ENCODE peak calls at places on chromosomes 12 and 14, in six cellular contexts. H, L, F, X, E and U are unnamed samples.

GRCh38 chr12:97616936-97617335 is 154.3 kb downstream of the RMST start:
- DNase-seq in H (no peak), L (no peak), F (no peak), X (no peak), E (no peak), U (no peak)

GRCh38 chr12:91140660-91141045 is 29.4 kb upstream of the LUM start:
- DNase-seq in H (no peak), L (no peak), F (peak; percentile 44), X (no peak), E (peak; percentile 21), U (no peak)

GRCh38 chr12:75656650-75657049 is 145.2 kb upstream of the KRR1 start:
- DNase-seq in H (no peak), L (no peak), F (no peak), X (no peak), E (no peak), U (peak; percentile 39)

GRCh38 chr14:73759714-73760597 is 45.8 kb upstream of the PNMA1 start:
- DNase-seq in H (peak; percentile 95), L (peak; percentile 99), F (peak; percentile 94), X (peak; percentile 79), E (peak; percentile 97), U (peak; percentile 84)

GRCh38 chr14:58151264-58151700 is 731 bp downstream of the ARMH4 start:
- DNase-seq in H (peak; percentile 21), L (no peak), F (no peak), X (no peak), E (no peak), U (no peak)

GRCh38 chr12:47710283-47710682 is 4.5 kb upstream of the RPAP3 start:
- DNase-seq in H (no peak), L (no peak), F (no peak), X (no peak), E (no peak), U (no peak)

GRCh38 chr14:93105362-93105761 is 10.4 kb downstream of the ITPK1 start:
- DNase-seq in H (no peak), L (peak; percentile 88), F (no peak), X (no peak), E (peak; percentile 67), U (no peak)

GRCh38 chr14:33950320-33951182 is at the start of gene EGLN3:
- DNase-seq in H (peak; percentile 81), L (no peak), F (peak; percentile 68), X (peak; percentile 63), E (peak; percentile 94), U (peak; percentile 93)

GRCh38 chr12:102249073-102249854 is 51.6 kb upstream of the PMCH start:
- DNase-seq in H (no peak), L (no peak), F (no peak), X (no peak), E (no peak), U (no peak)

GRCh38 chr12:70278945-70279344 is 35.7 kb downstream of the CNOT2 start:
- DNase-seq in H (no peak), L (no peak), F (no peak), X (no peak), E (no peak), U (no peak)

GRCh38 chr14:30600907-30601578 is 21.1 kb upstream of the SCFD1 start:
- DNase-seq in H (no peak), L (no peak), F (no peak), X (no peak), E (no peak), U (no peak)

GRCh38 chr14:89933002-89933401 is 21.5 kb downstream of the EFCAB11 start:
- DNase-seq in H (no peak), L (no peak), F (no peak), X (no peak), E (no peak), U (no peak)

GRCh38 chr14:63647696-63648410 is 6.2 kb upstream of the WDR89 start:
- DNase-seq in H (no peak), L (no peak), F (no peak), X (no peak), E (no peak), U (no peak)

GRCh38 chr12:66740257-66740656 is 61.4 kb upstream of the GRIP1 start:
- DNase-seq in H (no peak), L (no peak), F (no peak), X (no peak), E (no peak), U (no peak)

GRCh38 chr12:120012067-120012621 is 23.1 kb downstream of the BICDL1 start:
- DNase-seq in H (no peak), L (no peak), F (no peak), X (peak; percentile 33), E (no peak), U (peak; percentile 52)

GRCh38 chr12:124086299-124086898 is 113.4 kb downstream of the ZNF664 start:
- DNase-seq in H (no peak), L (no peak), F (no peak), X (no peak), E (no peak), U (no peak)

GRCh38 chr12:130813436-130813835 is 25.6 kb downstream of the STX2 start:
- DNase-seq in H (no peak), L (peak; percentile 31), F (no peak), X (no peak), E (no peak), U (no peak)

GRCh38 chr14:29489911-29490310 is 437.7 kb downstream of the PRKD1 start:
- DNase-seq in H (no peak), L (no peak), F (no peak), X (no peak), E (no peak), U (no peak)

GRCh38 chr14:104967414-104968152 is 10.6 kb downstream of the AHNAK2 start:
- DNase-seq in H (peak; percentile 59), L (no peak), F (no peak), X (no peak), E (peak; percentile 64), U (no peak)

GRCh38 chr14:104889374-104889755 is 24.3 kb downstream of the CEP170B start:
- DNase-seq in H (peak; percentile 12), L (no peak), F (no peak), X (no peak), E (no peak), U (no peak)

GRCh38 chr12:6341439-6342139 is at the start of gene TNFRSF1A:
- DNase-seq in H (peak; percentile 87), L (peak; percentile 94), F (peak; percentile 78), X (no peak), E (peak; percentile 87), U (no peak)
- TF ChIP-seq POLR2A in H (peak; percentile 81), L (peak; percentile 72), F (peak; percentile 74), X (no peak), E (peak; percentile 61), U (peak; percentile 55)

GRCh38 chr12:53220857-53221202 is 11.2 kb downstream of the RARG start:
- DNase-seq in H (peak; percentile 87), L (peak; percentile 90), F (peak; percentile 77), X (peak; percentile 96), E (peak; percentile 91), U (peak; percentile 98)

GRCh38 chr12:53219956-53220856 is 11.8 kb downstream of the RARG start:
- DNase-seq in H (no peak), L (peak; percentile 70), F (peak; percentile 55), X (peak; percentile 85), E (peak; percentile 49), U (peak; percentile 78)

GRCh38 chr12:53222170-53223005 is 9.6 kb downstream of the RARG start:
- DNase-seq in H (no peak), L (no peak), F (no peak), X (no peak), E (no peak), U (no peak)

GRCh38 chr12:53223006-53223305 is 9.1 kb downstream of the RARG start:
- DNase-seq in H (no peak), L (no peak), F (no peak), X (no peak), E (no peak), U (no peak)

DNA sequence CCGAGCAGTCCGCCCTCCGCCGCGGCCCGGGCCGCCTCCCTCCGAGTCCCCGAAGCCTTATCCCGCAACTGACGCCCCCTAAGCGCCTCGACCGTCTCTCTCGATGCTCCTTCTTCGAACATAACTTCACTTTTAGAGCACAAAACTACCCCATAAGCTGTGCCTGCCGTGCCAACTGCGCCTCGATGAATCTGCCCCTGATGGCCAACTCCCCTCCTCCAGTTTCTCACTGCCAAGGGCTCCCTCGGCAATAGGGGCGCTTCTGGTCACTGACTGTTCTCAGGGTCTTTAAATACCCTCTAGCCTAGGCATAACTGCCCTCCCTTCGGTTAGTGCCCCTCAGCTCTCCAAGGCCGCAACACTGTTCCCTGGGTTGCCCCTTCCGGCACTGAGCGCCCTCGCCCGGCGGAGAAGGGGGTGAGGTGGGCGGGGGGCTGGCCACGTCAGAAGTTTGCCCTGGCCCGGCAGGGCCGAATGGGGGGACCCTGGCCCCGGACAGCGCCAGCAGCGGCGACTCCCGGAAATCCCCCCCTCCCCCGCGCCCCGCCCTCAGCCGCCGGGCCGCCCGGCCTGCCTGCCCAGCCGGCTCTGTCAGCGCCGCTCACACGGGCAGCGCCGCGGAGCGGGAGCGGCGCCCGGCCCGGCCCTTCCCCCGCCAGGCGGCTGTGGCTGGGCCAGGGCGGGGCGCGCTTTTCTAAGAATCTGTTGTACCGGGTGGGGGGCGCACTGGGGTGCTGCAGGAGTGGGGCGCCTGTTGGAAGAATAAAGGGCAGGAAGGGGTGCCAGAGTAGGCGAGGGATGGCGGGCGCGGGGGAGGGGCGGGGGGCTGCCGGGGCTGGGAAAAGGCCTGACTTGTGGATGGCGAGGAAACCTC is 10.6 kb downstream of the RARG start:
- DNase-seq in H (peak; percentile 75), L (peak; percentile 71), F (no peak), X (peak; percentile 69), E (peak; percentile 84), U (peak; percentile 64)
- TF ChIP-seq POLR2A in H (no peak), L (no peak), F (peak; percentile 46), X (peak; percentile 53), E (no peak), U (peak; percentile 61)

DNA sequence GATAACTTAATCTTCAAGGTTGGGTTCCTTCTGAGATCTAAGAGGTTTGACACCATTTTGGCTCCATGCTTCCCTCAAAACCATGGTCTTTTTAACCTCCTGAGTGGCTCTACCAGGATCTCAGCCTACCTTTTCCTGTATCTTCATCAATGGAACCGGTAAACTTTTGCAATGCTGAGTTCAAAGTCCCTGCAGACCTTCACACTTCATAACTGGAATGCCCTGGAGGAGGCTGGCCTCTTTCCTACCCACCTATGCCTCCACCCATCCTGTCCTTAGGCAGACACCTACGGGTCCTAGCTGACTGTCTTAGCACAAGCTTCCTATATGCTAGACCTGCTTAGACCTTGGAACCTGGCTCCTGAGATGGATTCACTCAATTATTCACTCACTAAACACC is 89.5 kb upstream of the EEA1 start:
- DNase-seq in H (no peak), L (no peak), F (no peak), X (no peak), E (no peak), U (no peak)
- TF ChIP-seq POLR2A in H (no peak), L (no peak), F (no peak), X (no peak), E (no peak), U (no peak)

DNA sequence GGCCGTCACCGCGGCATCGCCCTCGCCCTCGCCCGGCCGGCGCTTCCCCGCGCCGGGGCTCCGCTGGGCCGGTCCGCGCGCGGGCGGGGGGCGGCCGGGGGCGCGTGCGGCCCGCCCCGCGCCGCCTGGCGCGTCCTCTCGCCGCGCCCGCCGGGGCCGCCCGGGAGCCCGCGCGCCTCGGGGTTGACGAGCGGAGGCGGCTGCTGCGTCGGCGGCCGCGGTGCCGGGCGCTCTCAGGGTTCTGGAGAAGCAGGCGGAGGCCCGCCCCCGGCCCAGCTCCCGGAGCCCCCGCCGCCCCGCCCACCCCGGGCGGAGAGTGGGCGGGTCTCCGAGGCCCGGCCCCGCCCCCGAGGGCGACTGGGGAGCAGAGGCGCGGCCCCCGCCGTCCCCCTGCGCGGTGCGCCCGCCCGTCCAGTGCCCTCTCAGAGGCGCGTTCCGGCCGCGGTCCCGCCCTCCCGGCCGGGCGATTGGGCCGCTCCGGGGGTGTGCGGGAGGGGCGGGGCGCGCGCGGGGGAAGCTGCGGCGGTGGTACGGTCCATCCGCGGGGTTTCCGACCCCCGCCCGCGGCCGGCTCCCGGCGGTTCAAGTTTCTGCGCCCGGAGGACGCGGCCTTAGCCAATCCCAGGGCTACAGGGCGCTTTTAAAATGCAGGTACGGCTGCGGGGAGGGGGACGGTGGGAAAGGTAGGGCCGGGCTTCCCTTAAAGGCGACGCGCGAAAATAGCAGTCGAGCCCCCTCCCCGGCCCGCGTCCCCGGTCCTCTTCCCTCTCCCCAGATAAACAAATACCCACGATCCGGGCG is at the start of gene CCDC85C:
- DNase-seq in H (peak; percentile 95), L (peak; percentile 94), F (peak; percentile 75), X (peak; percentile 98), E (peak; percentile 95), U (peak; percentile 97)
- TF ChIP-seq POLR2A in H (no peak), L (peak; percentile 21), F (no peak), X (no peak), E (peak; percentile 46), U (peak; percentile 45)